ENCODE peak calls at places on chromosomes 11 and 22, in nine cellular contexts. J is H1, Q is lung, V is AG09309, W is fibroblast of lung, B is neural crest cell, L is breast epithelium, X is RWPE1, I is glutamatergic neuron. F is an unnamed sample.

GRCh38 chr22:39519681-39520053 is 695 bp upstream of the ATF4 start:
- DNase-seq in I (peak; percentile 68), V (no peak), L (no peak), Q (peak; percentile 56), B (no peak), W (peak; percentile 62), J (no peak), X (peak; percentile 30), F (no peak)

GRCh38 chr11:3840870-3841425 is at the start of gene RHOG:
- DNase-seq in L (peak; percentile 75), W (peak; percentile 76), V (peak; percentile 35), J (no peak), I (peak; percentile 75), B (peak; percentile 65), Q (peak; percentile 89), X (peak; percentile 89), F (peak; percentile 99)

GRCh38 chr22:25903294-25903693 is 161.3 kb downstream of the MYO18B start:
- DNase-seq in X (no peak), V (no peak), J (peak; percentile 31), B (peak; percentile 15), I (peak; percentile 54), Q (no peak), W (no peak), L (no peak), F (peak; percentile 9)

GRCh38 chr11:131464024-131464423 is 93.6 kb downstream of the NTM start:
- DNase-seq in I (peak; percentile 35), Q (no peak), W (no peak), B (no peak), L (no peak), J (no peak), V (no peak), X (no peak), F (no peak)

GRCh38 chr11:123357990-123358827 is 71.9 kb upstream of the GRAMD1B start:
- DNase-seq in L (no peak), V (peak; percentile 14), X (peak; percentile 11), B (peak; percentile 14), Q (no peak), W (peak; percentile 8), I (peak; percentile 58), J (no peak), F (peak; percentile 68)

GRCh38 chr22:46607483-46608114 is 12.6 kb upstream of the GRAMD4 start:
- DNase-seq in B (no peak), W (no peak), X (no peak), J (no peak), V (no peak), I (no peak), L (peak; percentile 74), Q (peak; percentile 66), F (no peak)

GRCh38 chr11:87477321-87477720 is 439.6 kb downstream of the TMEM135 start:
- DNase-seq in W (no peak), L (no peak), X (no peak), B (no peak), Q (no peak), J (no peak), V (no peak), I (no peak), F (no peak)

GRCh38 chr22:22713416-22713815 is 69.0 kb downstream of the GGTLC2 start:
- DNase-seq in L (no peak), J (no peak), V (no peak), Q (no peak), X (no peak), I (no peak), W (no peak), B (no peak), F (no peak)

GRCh38 chr11:6229911-6230310 is 4.5 kb downstream of the FHIP1B start:
- DNase-seq in W (no peak), X (no peak), Q (no peak), J (no peak), B (no peak), I (no peak), V (no peak), L (no peak), F (peak; percentile 28)

GRCh38 chr22:50085211-50085999 is at the start of gene MLC1:
- DNase-seq in L (no peak), X (no peak), V (no peak), J (no peak), I (no peak), W (peak; percentile 88), Q (no peak), B (no peak), F (peak; percentile 63)

GRCh38 chr11:13440100-13440855 is 22.7 kb downstream of the BTBD10 start:
- DNase-seq in J (no peak), W (peak; percentile 94), I (no peak), Q (peak; percentile 35), X (peak; percentile 81), L (no peak), V (peak; percentile 87), B (no peak), F (peak; percentile 7)

GRCh38 chr22:21818487-21819182 is 48.8 kb downstream of the MAPK1 start:
- DNase-seq in I (no peak), W (no peak), J (no peak), V (no peak), L (no peak), X (no peak), B (no peak), Q (no peak), F (no peak)

GRCh38 chr22:30667486-30668305 is at the start of gene DUSP18:
- DNase-seq in X (peak; percentile 94), J (peak; percentile 94), L (peak; percentile 95), W (peak; percentile 84), I (peak; percentile 98), V (peak; percentile 32), Q (peak; percentile 95), B (peak; percentile 95), F (peak; percentile 94)
- TF ChIP-seq CTCF in X (peak; percentile 28), J (peak; percentile 73), L (no peak), W (peak; percentile 23), I (peak; percentile 73), V (peak; percentile 40), Q (no peak), B (peak; percentile 64), F (no peak)

GRCh38 chr11:64240467-64241174 is at the start of gene FKBP2:
- DNase-seq in Q (peak; percentile 96), L (peak; percentile 96), B (peak; percentile 93), X (peak; percentile 94), J (peak; percentile 88), I (peak; percentile 97), W (peak; percentile 94), V (peak; percentile 85), F (peak; percentile 98)
- TF ChIP-seq CTCF in Q (no peak), L (no peak), B (no peak), X (no peak), J (no peak), I (no peak), W (no peak), V (no peak), F (no peak)

GRCh38 chr11:60993611-60994010 is 22.1 kb downstream of the CD6 start:
- DNase-seq in V (no peak), L (no peak), B (no peak), W (no peak), I (no peak), X (no peak), J (no peak), Q (no peak), F (peak; percentile 57)
- TF ChIP-seq CTCF in V (no peak), L (no peak), B (no peak), W (no peak), I (no peak), X (no peak), J (no peak), Q (no peak), F (no peak)

DNA sequence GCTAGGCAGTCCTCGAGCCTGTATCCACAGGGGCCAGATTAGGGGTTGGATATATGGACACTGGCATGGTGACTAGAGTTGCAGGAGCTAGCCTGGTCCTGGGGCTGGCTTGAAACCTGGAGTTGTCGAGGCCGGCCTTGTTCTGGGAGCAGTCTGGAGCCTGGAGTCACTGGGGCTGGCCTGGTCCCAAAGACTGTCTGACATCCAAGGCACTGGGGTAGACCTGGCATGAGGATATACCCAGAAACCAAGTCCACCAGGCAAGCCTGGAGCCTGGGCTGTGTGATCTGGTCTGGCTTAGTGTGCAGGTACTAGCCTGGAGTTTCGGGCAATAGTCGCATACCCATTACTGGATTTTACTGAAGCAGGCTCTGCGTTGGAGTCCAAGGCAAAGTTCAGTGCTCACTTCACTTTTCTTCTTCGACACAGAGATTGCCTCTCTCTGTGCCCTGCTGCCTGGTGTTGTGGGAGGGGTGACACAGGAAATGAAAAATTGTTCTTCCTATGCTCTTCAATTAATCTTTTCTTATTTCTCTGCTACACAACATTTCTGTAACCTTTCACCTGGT is 4.3 kb upstream of the GLYATL1 start:
- DNase-seq in J (no peak), W (no peak), X (no peak), L (no peak), I (no peak), V (no peak), B (no peak), Q (no peak), F (no peak)
- TF ChIP-seq CTCF in J (no peak), W (no peak), X (no peak), L (no peak), I (no peak), V (no peak), B (no peak), Q (no peak), F (no peak)

GRCh38 chr11:65013130-65013691 is 749 bp upstream of the ARL2 start:
- DNase-seq in L (peak; percentile 90), X (peak; percentile 90), Q (peak; percentile 93), J (no peak), B (peak; percentile 86), W (peak; percentile 81), V (peak; percentile 45), I (peak; percentile 89), F (peak; percentile 97)
- TF ChIP-seq CTCF in L (no peak), X (no peak), Q (peak; percentile 67), J (peak; percentile 61), B (peak; percentile 80), W (no peak), V (peak; percentile 93), I (no peak), F (no peak)